ENCODE peak calls at places on chromosomes 6 and 20, in nine cellular contexts. W is lower lobe of right lung; Z is lung; B is activated CD4-positive, alpha-beta T cell treated with anti-CD3 and anti-CD28 coated beads, Interleukin-2, amount 50 U/mL, for 4 hours; X is bronchial epithelial cell; S is GM23248; O is stimulated activated naive CD8-positive, alpha-beta T cell treated with anti-CD3 and anti-CD28 coated beads, Interleukin-15, amount 100 ng/mL, for 72 hours; I is Right ventricle myocardium superior; F is NCI-H524 treated with DMSO at 0.1 percent for 48 hours. A is an unnamed sample.

GRCh38 chr6:150528648-150529285 is 70.9 kb upstream of the PLEKHG1 start:
- DNase-seq in X (no peak), S (peak), B (no peak), Z (no peak), O (no peak), F (no peak), I (peak), W (no peak), A (no peak)

GRCh38 chr6:152954443-152954842 is 28.4 kb downstream of the FBXO5 start:
- DNase-seq in B (no peak), X (no peak), O (no peak), I (no peak), S (no peak), F (no peak), W (no peak), Z (no peak), A (no peak)

GRCh38 chr20:38997622-38998021 is 35.5 kb downstream of the DHX35 start:
- DNase-seq in F (no peak), W (no peak), S (no peak), B (peak), I (no peak), Z (no peak), X (no peak), O (peak), A (no peak)

GRCh38 chr6:103672169-103672568 is 1187.5 kb downstream of the HACE1 start:
- DNase-seq in W (no peak), F (no peak), B (no peak), I (no peak), X (peak), Z (no peak), O (no peak), S (no peak), A (peak)

GRCh38 chr6:106788761-106789160 is 159.4 kb downstream of the QRSL1 start:
- DNase-seq in Z (no peak), F (no peak), X (no peak), S (no peak), B (no peak), O (no peak), W (no peak), I (no peak), A (no peak)

GRCh38 chr6:130503146-130503545 is 137.3 kb downstream of the TMEM200A start:
- DNase-seq in F (no peak), I (no peak), X (peak), B (no peak), W (no peak), O (no peak), S (peak), Z (no peak), A (no peak)

GRCh38 chr6:125923371-125923877 is 33.1 kb upstream of the HINT3 start:
- DNase-seq in X (no peak), I (no peak), O (no peak), Z (no peak), F (no peak), S (no peak), W (no peak), B (no peak), A (no peak)

GRCh38 chr6:35484921-35485392 is 11.9 kb downstream of the TEAD3 start:
- DNase-seq in B (no peak), X (peak), F (no peak), S (peak), I (peak), W (no peak), Z (no peak), O (no peak), A (no peak)

GRCh38 chr6:1761472-1761871 is 151.8 kb downstream of the FOXC1 start:
- DNase-seq in S (no peak), Z (no peak), X (no peak), O (no peak), W (no peak), F (no peak), B (no peak), I (no peak), A (peak)

GRCh38 chr6:131054392-131055250 is 8.4 kb downstream of the EPB41L2 start:
- DNase-seq in B (no peak), I (no peak), O (no peak), Z (no peak), W (no peak), F (no peak), S (no peak), X (peak), A (no peak)

GRCh38 chr6:167495506-167496391 is 170.9 kb downstream of the TTLL2 start:
- DNase-seq in F (peak), Z (no peak), B (no peak), S (no peak), O (no peak), W (no peak), I (no peak), X (no peak), A (peak)

GRCh38 chr6:152642578-152643375 is 5.6 kb upstream of the SYNE1 start:
- DNase-seq in Z (peak), X (peak), I (peak), F (no peak), S (peak), W (peak), O (peak), B (no peak), A (peak)